ENCODE peak calls at places on chromosomes 4 and X, in five cellular contexts. G, B, F, H and J are unnamed samples.

GRCh38 chrX:111830561-111830960 is 45.4 kb upstream of the TRPC5OS start:
- DNase-seq in F (no peak), B (no peak), G (no peak), H (no peak), J (no peak)

GRCh38 chr4:16437836-16438235 is 211.6 kb upstream of the TAPT1 start:
- DNase-seq in B (no peak), H (no peak), G (no peak), F (no peak), J (no peak)

GRCh38 chr4:19494958-19495357 is 756.7 kb upstream of the SLIT2 start:
- DNase-seq in F (no peak), H (no peak), G (no peak), B (no peak), J (no peak)

GRCh38 chrX:22541926-22542325 is 269.2 kb downstream of the CBLL2 start:
- DNase-seq in F (no peak), H (no peak), G (no peak), B (no peak), J (no peak)

GRCh38 chr4:81314897-81315470 is 100.0 kb upstream of the PRKG2 start:
- DNase-seq in G (no peak), B (no peak), H (no peak), F (no peak), J (no peak)

GRCh38 chrX:102516314-102516936 is at the start of gene TMSB15A:
- DNase-seq in F (peak; percentile 53), H (peak; percentile 55), G (peak; percentile 31), B (peak; percentile 77), J (peak; percentile 73)

GRCh38 chrX:10028283-10029104 is 61.3 kb downstream of the CLDN34 start:
- DNase-seq in H (no peak), G (no peak), B (no peak), F (no peak), J (peak; percentile 31)

GRCh38 chr4:78809928-78810835 is 34.0 kb downstream of the BMP2K start:
- DNase-seq in G (no peak), F (no peak), B (no peak), H (no peak), J (no peak)

GRCh38 chr4:152257601-152258066 is 278.3 kb downstream of the FBXW7 start:
- DNase-seq in F (no peak), G (peak; percentile 62), H (no peak), B (no peak), J (no peak)

GRCh38 chrX:24426340-24426913 is 38.7 kb upstream of the PDK3 start:
- DNase-seq in H (no peak), G (peak; percentile 3), B (no peak), F (no peak), J (no peak)

GRCh38 chr4:212438-213174 is 88.3 kb downstream of the ZNF718 start:
- DNase-seq in H (peak; percentile 40), B (peak; percentile 75), F (no peak), G (peak; percentile 88), J (peak; percentile 85)

GRCh38 chrX:133229361-133229760 is 11.2 kb upstream of the TFDP3 start:
- DNase-seq in F (no peak), G (no peak), H (no peak), B (no peak), J (no peak)

GRCh38 chr4:155674669-155675071 is 8.0 kb downstream of the GUCY1A1 start:
- DNase-seq in B (no peak), H (no peak), G (no peak), F (no peak), J (no peak)

GRCh38 chr4:30828290-30828926 is 108.2 kb downstream of the PCDH7 start:
- DNase-seq in F (no peak), B (no peak), G (no peak), H (no peak), J (no peak)

GRCh38 chr4:2731907-2732314 is 24.2 kb downstream of the TNIP2 start:
- DNase-seq in G (no peak), F (no peak), H (no peak), B (no peak), J (no peak)

GRCh38 chr4:17232575-17233253 is 279.2 kb downstream of the QDPR start:
- DNase-seq in G (peak; percentile 39), H (peak; percentile 46), B (peak; percentile 66), F (no peak), J (peak; percentile 17)

GRCh38 chrX:9997524-9997923 is 30.4 kb downstream of the CLDN34 start:
- DNase-seq in G (no peak), F (no peak), H (no peak), B (no peak), J (no peak)

GRCh38 chrX:128458888-128459287 is 406.7 kb upstream of the ACTRT1 start:
- DNase-seq in F (no peak), H (no peak), B (no peak), G (no peak), J (no peak)

GRCh38 chr4:85861064-85861767 is 386.3 kb downstream of the ARHGAP24 start:
- DNase-seq in B (no peak), H (no peak), F (no peak), G (peak; percentile 83), J (peak; percentile 31)

DNA sequence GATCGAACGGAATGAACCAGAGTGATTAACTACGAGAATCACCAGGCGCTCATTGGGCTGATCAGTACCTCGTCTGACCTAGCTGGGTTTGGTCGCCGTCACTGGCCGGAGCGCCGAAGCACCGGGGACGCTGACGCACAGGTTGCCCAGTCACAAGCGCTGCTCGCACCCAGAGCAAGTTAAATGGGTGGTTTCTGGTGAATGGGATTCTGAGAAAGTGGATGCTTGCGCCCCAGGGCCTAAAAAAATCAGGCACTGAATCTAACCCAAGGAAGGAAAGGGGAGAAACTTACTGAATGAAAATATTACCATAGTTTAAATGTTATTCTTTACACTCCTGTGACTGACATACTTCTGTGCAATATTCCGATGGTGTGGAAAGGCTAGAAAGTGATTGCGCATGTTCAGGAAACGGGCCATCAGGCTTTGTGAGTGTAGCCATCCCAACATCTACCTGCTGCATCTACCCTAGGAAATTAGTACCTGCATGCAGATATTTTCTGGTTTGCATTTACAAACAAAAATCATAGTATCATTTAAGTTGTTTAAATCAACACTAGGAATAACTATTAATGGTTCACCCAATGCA is 792 bp upstream of the ABCG2 start:
- DNase-seq in B (no peak), G (peak; percentile 53), F (peak; percentile 29), H (no peak), J (no peak)
- TF ChIP-seq POLR2A in B (no peak), G (no peak), F (no peak), H (no peak), J (no peak)

GRCh38 chr4:102557636-102558035 is 56.5 kb downstream of the NFKB1 start:
- DNase-seq in H (no peak), F (no peak), G (no peak), B (no peak), J (no peak)

GRCh38 chr4:102562995-102563394 is 61.8 kb downstream of the NFKB1 start:
- DNase-seq in H (no peak), G (no peak), B (no peak), F (no peak), J (no peak)

GRCh38 chr4:102560115-102560514 is 59.0 kb downstream of the NFKB1 start:
- DNase-seq in B (no peak), G (peak; percentile 14), H (no peak), F (no peak), J (no peak)

GRCh38 chr4:102564399-102564921 is 63.3 kb downstream of the NFKB1 start:
- DNase-seq in F (no peak), H (no peak), G (no peak), B (no peak), J (no peak)

GRCh38 chr4:102560743-102561341 is 59.7 kb downstream of the NFKB1 start:
- DNase-seq in G (no peak), H (no peak), B (no peak), F (no peak), J (no peak)
- TF ChIP-seq CTCF in G (no peak), H (no peak), B (no peak), F (no peak), J (no peak)

GRCh38 chr4:182917182-182918043 is at the start of gene DCTD:
- DNase-seq in G (peak; percentile 60), F (no peak), B (peak; percentile 67), H (peak; percentile 63), J (peak; percentile 74)
- H3K4me1 ChIP-seq in G (peaks cover 16% of the 10 kb centered on the region), F (peaks cover 9% of the 10 kb centered on the region), B (no peaks in the 10 kb centered on the region), H (peaks cover 19% of the 10 kb centered on the region), J (peaks cover 17% of the 10 kb centered on the region)

DNA sequence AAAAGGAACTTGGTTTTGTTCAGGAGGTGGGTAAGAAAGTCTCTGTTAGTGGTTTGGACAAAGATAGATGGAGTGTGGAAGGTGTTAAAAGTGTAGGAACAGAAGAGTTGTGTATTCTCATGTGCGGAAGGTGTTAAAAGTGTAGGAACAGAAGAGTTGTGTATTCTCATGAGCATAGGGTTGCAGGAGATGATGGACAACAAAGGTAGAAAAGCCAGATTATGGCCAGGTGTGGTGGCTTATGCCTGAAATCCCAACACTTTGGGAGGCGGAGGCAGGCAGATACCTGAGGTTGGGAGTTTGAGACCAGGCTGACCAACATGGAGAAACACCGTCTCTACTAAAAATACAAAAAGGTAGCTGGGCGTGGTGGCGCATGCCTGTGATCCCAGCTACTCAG is 2.5 kb downstream of the RPL34 start:
- DNase-seq in F (no peak), B (no peak), H (no peak), G (no peak), J (no peak)
- TF ChIP-seq POLR2A in F (no peak), B (no peak), H (no peak), G (no peak), J (no peak)

DNA sequence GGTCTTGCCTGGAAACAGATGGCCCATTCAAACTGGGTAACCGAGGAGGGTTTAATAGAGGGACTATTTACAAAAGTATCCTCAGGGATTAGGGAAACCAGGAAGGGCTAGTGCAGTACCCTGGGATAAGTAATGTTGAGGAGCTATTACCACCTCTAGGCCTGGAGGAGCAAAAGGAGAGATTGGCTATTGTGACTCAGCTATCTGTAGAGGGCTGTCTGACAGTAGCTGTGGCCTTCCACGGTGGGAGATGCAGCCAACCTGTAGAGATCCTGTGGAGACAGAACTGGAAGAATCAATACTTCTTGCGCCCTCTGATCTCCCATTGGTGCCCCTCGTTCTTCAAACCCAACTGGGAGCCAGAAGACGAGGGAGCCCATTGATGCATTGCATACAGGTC is 34.1 kb upstream of the RPS6KA3 start:
- DNase-seq in G (no peak), H (no peak), F (no peak), B (no peak), J (no peak)
- TF ChIP-seq CTCF in G (no peak), H (no peak), F (no peak), B (no peak), J (no peak)

GRCh38 chr4:55754754-55755350 is 64.7 kb upstream of the EXOC1L start:
- DNase-seq in H (no peak), G (peak; percentile 68), F (no peak), B (no peak), J (no peak)

GRCh38 chr4:55757356-55758024 is 62.1 kb upstream of the EXOC1L start:
- DNase-seq in F (no peak), H (no peak), G (no peak), B (no peak), J (no peak)

GRCh38 chr4:55752810-55753209 is 66.8 kb upstream of the EXOC1L start:
- DNase-seq in G (no peak), H (no peak), F (no peak), B (no peak), J (no peak)

GRCh38 chr4:55756208-55756607 is 63.4 kb upstream of the EXOC1L start:
- DNase-seq in B (no peak), H (no peak), F (no peak), G (no peak), J (no peak)

DNA sequence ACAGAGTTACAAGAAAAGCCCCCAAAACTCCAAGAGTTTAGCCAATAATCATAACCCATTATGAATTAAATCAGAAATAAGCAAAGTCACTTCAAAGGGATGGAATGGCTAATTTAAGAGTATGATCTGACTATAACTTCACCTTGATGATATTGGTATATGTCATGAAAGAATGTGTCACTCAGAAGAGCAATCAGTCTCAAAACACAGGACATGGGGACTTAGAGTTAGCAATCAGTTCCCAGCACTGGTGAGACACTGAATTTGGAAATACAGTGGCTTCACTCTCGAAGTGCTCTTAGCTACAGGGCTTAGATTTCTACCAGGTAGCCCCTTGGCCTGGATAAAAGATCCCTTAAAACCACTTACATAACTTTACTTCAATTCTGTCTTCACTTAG is 65.7 kb upstream of the EXOC1L start:
- DNase-seq in B (no peak), F (no peak), H (no peak), G (no peak), J (no peak)
- H3K4me1 ChIP-seq in B (no peaks in the 10 kb centered on the region), F (no peaks in the 10 kb centered on the region), H (no peaks in the 10 kb centered on the region), G (peaks cover 36% of the 10 kb centered on the region), J (no peaks in the 10 kb centered on the region)